ENCODE peak calls at places on chromosomes 13 and 19, in seven cellular contexts. C, T, N, R, B, Z and H are unnamed samples.

GRCh38 chr19:5255602-5256231 is 84.9 kb downstream of the PTPRS start:
- DNase-seq in C (no peak), T (no peak), N (no peak), R (no peak), B (no peak), Z (no peak), H (no peak)

GRCh38 chr13:60654405-60654804 is 257.4 kb downstream of the TDRD3 start:
- DNase-seq in C (no peak), T (peak), N (peak), R (no peak), B (no peak), Z (no peak), H (no peak)

GRCh38 chr13:72959643-72960042 is 99.2 kb upstream of the KLF5 start:
- DNase-seq in C (no peak), T (no peak), N (no peak), R (no peak), B (no peak), Z (peak), H (no peak)

GRCh38 chr19:47485210-47485609 is 1.2 kb upstream of the KPTN start:
- DNase-seq in C (peak), T (no peak), N (no peak), R (no peak), B (no peak), Z (no peak), H (no peak)

GRCh38 chr13:106105153-106105552 is 430.3 kb downstream of the EFNB2 start:
- DNase-seq in C (no peak), T (no peak), N (no peak), R (no peak), B (no peak), Z (peak), H (no peak)

GRCh38 chr19:30385666-30386065 is 13.5 kb downstream of the ZNF536 start:
- DNase-seq in C (no peak), T (no peak), N (peak), R (no peak), B (no peak), Z (no peak), H (no peak)

GRCh38 chr13:91904597-91904996 is 506.2 kb downstream of the GPC5 start:
- DNase-seq in C (no peak), T (no peak), N (no peak), R (no peak), B (no peak), Z (no peak), H (peak)

GRCh38 chr19:44587863-44588752 is 25.3 kb upstream of the IGSF23 start:
- DNase-seq in C (no peak), T (no peak), N (no peak), R (no peak), B (no peak), Z (peak), H (peak)

GRCh38 chr13:27607125-27607524 is 13.2 kb downstream of the LNX2 start:
- DNase-seq in C (no peak), T (no peak), N (no peak), R (no peak), B (no peak), Z (peak), H (peak)

GRCh38 chr13:90757127-90757680 is 590.3 kb upstream of the MIR17HG start:
- DNase-seq in C (no peak), T (no peak), N (no peak), R (no peak), B (no peak), Z (peak), H (no peak)

GRCh38 chr19:5988520-5989387 is 10.8 kb upstream of the RANBP3 start:
- DNase-seq in C (no peak), T (peak), N (no peak), R (no peak), B (no peak), Z (no peak), H (no peak)

GRCh38 chr13:99828114-99828513 is 143.5 kb downstream of the ZIC5 start:
- DNase-seq in C (no peak), T (no peak), N (no peak), R (no peak), B (no peak), Z (no peak), H (no peak)

GRCh38 chr13:69124996-69125395 is 982.6 kb upstream of the ATXN8OS start:
- DNase-seq in C (no peak), T (no peak), N (no peak), R (no peak), B (no peak), Z (no peak), H (no peak)

GRCh38 chr13:86760620-86761019 is 910.6 kb upstream of the SLITRK5 start:
- DNase-seq in C (no peak), T (no peak), N (no peak), R (no peak), B (no peak), Z (no peak), H (no peak)

GRCh38 chr13:55069746-55070145 is 2041.1 kb downstream of the OLFM4 start:
- DNase-seq in C (no peak), T (no peak), N (no peak), R (no peak), B (no peak), Z (no peak), H (no peak)

GRCh38 chr13:21595546-21595822 is 8.5 kb downstream of the MICU2 start:
- DNase-seq in C (no peak), T (no peak), N (no peak), R (no peak), B (no peak), Z (no peak), H (no peak)

GRCh38 chr13:21594715-21595545 is 9.0 kb downstream of the MICU2 start:
- DNase-seq in C (no peak), T (no peak), N (no peak), R (no peak), B (no peak), Z (no peak), H (no peak)

DNA sequence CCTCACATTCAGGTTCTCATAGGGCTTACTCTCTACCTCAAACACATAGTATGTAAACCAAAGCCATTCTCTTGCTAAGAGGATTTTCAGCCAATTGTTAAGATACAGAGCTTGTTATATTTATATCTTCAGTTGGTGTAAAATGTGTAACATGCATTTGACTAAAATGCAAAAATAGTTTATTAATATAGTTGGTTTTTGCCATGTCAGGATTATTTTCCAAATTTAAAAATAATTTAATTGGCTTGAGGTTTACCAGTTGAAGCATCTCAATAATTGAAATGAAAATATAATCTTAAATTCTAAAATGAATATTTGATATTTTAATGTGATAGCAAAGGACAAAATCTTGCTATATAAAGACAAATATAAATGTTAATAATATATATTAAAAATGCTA is 7.2 kb downstream of the MICU2 start:
- DNase-seq in C (no peak), T (no peak), N (no peak), R (no peak), B (no peak), Z (no peak), H (no peak)
- H3K4me3 ChIP-seq in C (no peak), T (no peak), N (no peak), R (no peak), B (no peak), Z (no peak), H (no peak)

DNA sequence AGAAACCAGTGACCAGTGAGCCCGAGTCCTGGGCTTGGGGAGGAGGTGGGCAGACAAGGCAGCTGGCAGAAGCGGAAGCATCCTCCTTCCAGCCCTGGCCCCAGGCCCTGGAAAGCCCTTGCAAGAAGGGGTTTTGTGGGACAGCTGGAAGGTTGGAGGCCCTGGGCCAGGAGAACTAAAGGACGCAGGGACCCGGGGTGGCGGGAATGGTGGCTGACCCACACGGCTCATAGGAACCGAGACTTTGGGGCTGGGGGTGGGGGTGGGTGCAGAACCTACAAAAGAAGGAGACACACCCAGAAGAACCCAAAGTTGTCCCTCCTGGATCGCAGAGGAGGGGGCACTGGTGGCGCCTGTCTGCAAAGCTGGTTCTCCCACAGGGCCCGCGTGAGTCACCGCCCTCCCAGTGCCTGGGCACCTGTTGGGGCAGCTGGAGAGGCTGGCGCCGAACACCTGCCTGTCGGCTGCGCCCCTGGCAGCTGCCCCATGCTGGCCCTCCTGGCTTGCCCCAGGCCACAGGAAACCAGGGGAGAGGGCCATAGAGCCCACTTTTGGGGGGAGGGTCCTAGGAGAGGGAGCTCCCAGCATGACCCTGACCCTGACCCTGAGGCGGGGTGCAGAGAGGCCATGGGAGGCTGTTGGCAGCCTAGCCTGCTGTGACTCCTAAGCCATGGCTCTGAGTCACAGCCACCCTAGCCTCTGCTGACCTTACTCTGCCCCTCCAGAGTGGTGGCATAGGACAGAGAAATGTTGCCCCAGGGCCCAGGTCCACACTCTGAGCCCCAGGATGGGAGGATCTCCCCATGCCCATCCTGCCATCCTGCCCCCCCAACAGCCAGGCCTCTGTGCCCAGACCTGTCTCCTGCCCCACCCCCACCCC is 768 bp downstream of the DMPK start:
- DNase-seq in C (peak), T (no peak), N (peak), R (no peak), B (no peak), Z (no peak), H (no peak)
- H3K4me3 ChIP-seq in C (peak), T (no peak), N (peak), R (peak), B (peak), Z (peak), H (peak)

GRCh38 chr19:14383898-14384669 is 2.8 kb downstream of the ADGRE5 start:
- DNase-seq in C (no peak), T (no peak), N (no peak), R (no peak), B (no peak), Z (peak), H (no peak)
- H3K4me3 ChIP-seq in C (peak), T (no peak), N (peak), R (peak), B (peak), Z (peak), H (no peak)

GRCh38 chr19:40907968-40908735 is 26.1 kb upstream of the CYP2A7 start:
- DNase-seq in C (no peak), T (no peak), N (no peak), R (no peak), B (no peak), Z (no peak), H (no peak)

GRCh38 chr19:40908981-40909380 is 26.9 kb upstream of the CYP2A7 start:
- DNase-seq in C (no peak), T (peak), N (no peak), R (no peak), B (no peak), Z (no peak), H (no peak)

GRCh38 chr19:40906512-40906911 is 24.5 kb upstream of the CYP2A7 start:
- DNase-seq in C (no peak), T (no peak), N (no peak), R (no peak), B (no peak), Z (no peak), H (no peak)
- H3K4me3 ChIP-seq in C (no peak), T (no peak), N (no peak), R (no peak), B (no peak), Z (no peak), H (no peak)

DNA sequence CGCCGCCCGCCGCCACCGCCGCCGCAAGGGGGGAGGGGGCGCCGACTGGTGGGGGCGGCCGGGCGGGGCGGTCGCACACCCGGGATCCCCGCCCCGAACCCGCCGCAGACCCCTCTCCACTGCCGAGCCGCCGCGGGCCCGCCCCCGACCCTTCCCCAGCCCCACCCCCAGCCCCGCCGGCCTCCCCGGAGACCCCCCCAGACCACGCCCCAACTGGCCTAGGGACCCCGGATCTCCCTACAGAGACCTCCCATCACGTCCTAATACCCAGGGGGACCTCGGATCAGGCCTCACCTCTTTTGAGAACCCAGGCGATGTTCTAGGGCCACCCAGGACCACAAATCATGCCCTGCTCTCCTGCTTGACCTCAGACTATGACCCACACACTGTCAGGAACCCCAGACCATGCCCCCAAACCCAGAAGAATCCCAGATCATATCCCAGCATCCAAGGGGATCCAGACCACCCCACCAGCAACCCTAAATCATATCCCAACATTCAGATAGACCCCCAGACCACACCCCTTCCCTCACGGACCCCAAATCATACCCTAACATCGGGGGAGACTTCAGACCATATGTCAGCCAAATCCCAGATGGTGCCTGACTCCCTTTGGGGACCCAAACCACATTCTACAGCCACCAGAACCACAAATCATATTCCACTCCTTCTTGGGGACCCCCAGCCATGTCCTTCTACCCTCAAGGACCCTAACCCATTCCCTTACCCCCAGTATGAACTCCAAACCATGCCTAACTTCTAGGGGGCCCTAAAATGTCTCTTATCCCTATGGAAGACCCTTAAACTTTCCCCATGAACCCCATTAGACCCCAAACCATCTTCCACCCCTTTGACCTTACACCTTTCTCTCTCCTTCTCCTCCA is 527 bp upstream of the LRFN1 start:
- DNase-seq in C (no peak), T (no peak), N (no peak), R (no peak), B (no peak), Z (no peak), H (no peak)
- H3K4me3 ChIP-seq in C (peak), T (no peak), N (peak), R (peak), B (peak), Z (no peak), H (peak)

DNA sequence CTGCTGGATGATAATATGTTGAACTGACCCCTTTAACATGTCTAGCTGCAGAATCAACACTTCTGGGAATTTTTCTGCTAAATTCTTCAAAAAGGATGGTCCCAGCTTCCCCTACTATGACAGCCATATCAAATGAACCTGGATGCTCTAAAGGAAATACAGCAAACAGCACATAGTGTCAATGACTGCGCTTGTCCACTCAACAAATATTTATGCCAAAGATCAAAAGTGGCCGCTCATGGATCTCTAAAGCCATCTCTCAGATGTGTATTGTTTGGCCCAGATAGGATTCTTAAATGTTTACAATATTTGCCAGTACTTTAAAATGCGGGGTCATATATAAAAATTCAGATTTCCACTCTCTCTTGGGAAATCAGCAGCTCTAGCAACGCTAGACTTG is 3.3 kb downstream of the TBC1D4 start:
- DNase-seq in C (no peak), T (no peak), N (no peak), R (no peak), B (no peak), Z (no peak), H (no peak)
- H3K4me3 ChIP-seq in C (peak), T (no peak), N (no peak), R (peak), B (no peak), Z (no peak), H (no peak)

GRCh38 chr19:49534632-49535385 is 7.0 kb downstream of the RCN3 start:
- DNase-seq in C (no peak), T (no peak), N (no peak), R (no peak), B (no peak), Z (no peak), H (no peak)
- H3K4me3 ChIP-seq in C (peak), T (peak), N (peak), R (peak), B (peak), Z (no peak), H (no peak)

GRCh38 chr19:782195-783043 is 14.8 kb upstream of the PTBP1 start:
- DNase-seq in C (peak), T (peak), N (peak), R (no peak), B (no peak), Z (no peak), H (no peak)

GRCh38 chr19:776549-776948 is 20.7 kb upstream of the PTBP1 start:
- DNase-seq in C (no peak), T (no peak), N (no peak), R (no peak), B (no peak), Z (no peak), H (no peak)

GRCh38 chr19:780935-781334 is 16.3 kb upstream of the PTBP1 start:
- DNase-seq in C (no peak), T (no peak), N (no peak), R (no peak), B (no peak), Z (no peak), H (no peak)

GRCh38 chr19:781800-782194 is 15.5 kb upstream of the PTBP1 start:
- DNase-seq in C (no peak), T (no peak), N (no peak), R (no peak), B (no peak), Z (no peak), H (no peak)

DNA sequence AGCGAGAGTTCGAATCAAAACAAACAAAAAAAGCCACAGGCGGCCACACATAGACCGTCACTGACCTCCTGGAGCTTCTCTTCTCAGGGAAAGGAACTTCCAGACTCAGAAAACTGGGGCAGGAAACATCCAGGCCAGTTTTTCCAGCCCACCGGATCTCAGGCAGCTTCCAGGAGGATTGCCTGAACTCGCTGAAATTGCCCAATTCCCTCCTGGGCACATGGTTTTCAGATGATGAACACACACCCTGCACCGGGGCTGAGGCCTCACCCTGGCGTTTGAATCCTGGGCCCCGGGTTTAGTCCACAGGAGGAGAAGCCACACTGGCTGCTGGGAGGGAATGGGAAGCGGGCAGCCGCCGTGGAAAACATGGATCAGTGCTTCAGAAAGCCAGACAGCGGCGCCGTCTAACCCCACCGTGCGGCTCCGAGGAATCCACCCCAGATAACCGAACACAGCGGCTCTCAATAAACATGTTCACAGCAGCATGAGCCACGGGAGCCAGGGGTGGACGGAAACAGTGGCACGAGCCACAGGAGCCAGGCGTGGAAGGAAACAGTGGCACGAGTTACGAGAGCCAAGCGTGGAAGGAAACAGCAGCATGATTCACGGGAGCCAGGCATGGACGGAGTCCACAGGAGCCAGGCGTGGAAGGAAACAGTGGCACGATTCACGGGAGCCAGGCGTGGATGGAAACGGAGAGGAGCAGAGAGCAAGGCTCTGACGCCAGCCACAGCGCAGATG is 18.2 kb upstream of the PTBP1 start:
- DNase-seq in C (peak), T (no peak), N (no peak), R (no peak), B (no peak), Z (peak), H (peak)
- H3K4me3 ChIP-seq in C (no peak), T (no peak), N (no peak), R (peak), B (no peak), Z (no peak), H (no peak)

GRCh38 chr19:18943465-18943864 is 2.4 kb upstream of the HOMER3 start:
- DNase-seq in C (no peak), T (no peak), N (no peak), R (no peak), B (no peak), Z (no peak), H (no peak)

GRCh38 chr19:18940791-18941627 is at the start of gene HOMER3:
- DNase-seq in C (peak), T (peak), N (peak), R (peak), B (peak), Z (peak), H (no peak)

GRCh38 chr19:18939922-18940775 is 868 bp downstream of the HOMER3 start:
- DNase-seq in C (peak), T (no peak), N (peak), R (peak), B (no peak), Z (peak), H (no peak)

GRCh38 chr19:18942692-18943091 is 1.7 kb upstream of the HOMER3 start:
- DNase-seq in C (no peak), T (no peak), N (no peak), R (no peak), B (no peak), Z (no peak), H (no peak)

GRCh38 chr19:18941628-18942354 is 774 bp upstream of the HOMER3 start:
- DNase-seq in C (no peak), T (no peak), N (no peak), R (no peak), B (no peak), Z (no peak), H (no peak)
- H3K4me3 ChIP-seq in C (peak), T (peak), N (peak), R (peak), B (peak), Z (peak), H (peak)